ENCODE peak calls at places on chromosomes 16 and 17, in seven cellular contexts. U is heart left ventricle, A is NCI-H460, E is stomach, Y is neural crest cell, I is right lobe of liver, S is HEK293T. J is an unnamed sample.

GRCh38 chr17:55524440-55525220 is 13.4 kb upstream of the SMIM36 start:
- DNase-seq in U (no peak), A (no peak), E (no peak), Y (no peak), I (no peak), S (no peak), J (no peak)

GRCh38 chr16:50297301-50298074 is 31.1 kb downstream of the ADCY7 start:
- DNase-seq in U (peak; percentile 40), A (no peak), E (no peak), Y (no peak), I (peak; percentile 51), S (no peak), J (no peak)

GRCh38 chr17:70137451-70138230 is 31.7 kb upstream of the KCNJ2 start:
- DNase-seq in U (peak; percentile 32), A (peak; percentile 70), E (no peak), Y (no peak), I (no peak), S (peak; percentile 37), J (no peak)

GRCh38 chr16:10961231-10961630 is 16.9 kb downstream of the CLEC16A start:
- DNase-seq in U (peak; percentile 46), A (no peak), E (no peak), Y (no peak), I (no peak), S (no peak), J (no peak)

GRCh38 chr16:2467301-2468141 is 3.6 kb upstream of the NTN3 start:
- DNase-seq in U (peak; percentile 88), A (peak; percentile 49), E (peak; percentile 72), Y (peak; percentile 48), I (no peak), S (peak; percentile 56), J (no peak)

GRCh38 chr17:79079421-79080200 is 5.0 kb downstream of the ENGASE start:
- DNase-seq in U (no peak), A (no peak), E (no peak), Y (no peak), I (peak; percentile 29), S (no peak), J (no peak)

GRCh38 chr16:89155184-89155679 is 16.3 kb upstream of the CDH15 start:
- DNase-seq in U (peak; percentile 81), A (no peak), E (peak; percentile 59), Y (no peak), I (no peak), S (no peak), J (no peak)

GRCh38 chr16:67268136-67268579 is 11.2 kb upstream of the PLEKHG4 start:
- DNase-seq in U (peak; percentile 59), A (no peak), E (peak; percentile 63), Y (no peak), I (no peak), S (no peak), J (no peak)

GRCh38 chr16:23156110-23156509 is 6.9 kb upstream of the USP31 start:
- DNase-seq in U (no peak), A (no peak), E (no peak), Y (no peak), I (no peak), S (no peak), J (no peak)

GRCh38 chr17:12391468-12391867 is 274.2 kb upstream of the MYOCD start:
- DNase-seq in U (no peak), A (no peak), E (no peak), Y (no peak), I (no peak), S (no peak), J (no peak)

GRCh38 chr16:27109666-27110523 is 43.2 kb downstream of the C16orf82 start:
- DNase-seq in U (peak; percentile 86), A (peak; percentile 34), E (peak; percentile 75), Y (peak; percentile 97), I (peak; percentile 75), S (peak; percentile 89), J (peak; percentile 92)

J was measured in progenitor cell of endocrine pancreas.